ENCODE peak calls at places on chromosomes 3 and 15, in seven cellular contexts. E, N, I, T, B, J and G are unnamed samples.

GRCh38 chr3:67094769-67095168 is 96.7 kb downstream of the KBTBD8 start:
- DNase-seq in N (no peak), E (peak; percentile 28), I (no peak), J (peak; percentile 57), B (no peak), T (no peak), G (no peak)

GRCh38 chr15:22918596-22919140 is 61.5 kb downstream of the CYFIP1 start:
- DNase-seq in N (no peak), E (no peak), I (no peak), J (no peak), T (no peak), B (no peak), G (no peak)

GRCh38 chr3:126313580-126314304 is 43.5 kb downstream of the KLF15 start:
- DNase-seq in E (peak; percentile 46), T (no peak), I (no peak), N (peak; percentile 25), B (no peak), J (no peak), G (no peak)

GRCh38 chr3:66666362-66666761 is 165.5 kb upstream of the LRIG1 start:
- DNase-seq in B (no peak), T (no peak), I (no peak), E (no peak), J (no peak), N (no peak), G (peak; percentile 5)

GRCh38 chr15:58742424-58743160 is 6.9 kb downstream of the ADAM10 start:
- DNase-seq in E (peak; percentile 65), B (no peak), N (no peak), I (no peak), T (no peak), J (no peak), G (peak; percentile 80)

GRCh38 chr3:172542089-172542488 is 18.9 kb upstream of the TNFSF10 start:
- DNase-seq in J (no peak), I (no peak), E (no peak), T (no peak), N (no peak), B (no peak), G (no peak)

GRCh38 chr15:74585857-74586256 is 29.8 kb upstream of the CLK3 start:
- DNase-seq in N (no peak), E (no peak), I (no peak), T (no peak), B (no peak), J (no peak), G (no peak)

GRCh38 chr15:70048578-70048977 is 49.1 kb downstream of the TLE3 start:
- DNase-seq in J (no peak), B (no peak), N (no peak), T (no peak), E (no peak), I (no peak), G (no peak)

GRCh38 chr3:143307613-143308183 is 188.1 kb downstream of the CHST2 start:
- DNase-seq in N (no peak), J (no peak), E (peak; percentile 24), T (peak; percentile 31), B (no peak), I (peak; percentile 27), G (peak; percentile 78)

GRCh38 chr3:160394009-160394392 is 5.0 kb downstream of the IFT80 start:
- DNase-seq in J (no peak), N (no peak), T (no peak), I (no peak), B (no peak), E (no peak), G (no peak)

GRCh38 chr3:18215639-18216038 is 209.5 kb downstream of the SATB1 start:
- DNase-seq in T (no peak), J (no peak), E (no peak), I (no peak), B (no peak), N (no peak), G (no peak)

GRCh38 chr3:50122661-50123391 is 32.3 kb upstream of the SEMA3F start:
- DNase-seq in T (no peak), J (no peak), B (no peak), I (no peak), N (no peak), E (no peak), G (no peak)

DNA sequence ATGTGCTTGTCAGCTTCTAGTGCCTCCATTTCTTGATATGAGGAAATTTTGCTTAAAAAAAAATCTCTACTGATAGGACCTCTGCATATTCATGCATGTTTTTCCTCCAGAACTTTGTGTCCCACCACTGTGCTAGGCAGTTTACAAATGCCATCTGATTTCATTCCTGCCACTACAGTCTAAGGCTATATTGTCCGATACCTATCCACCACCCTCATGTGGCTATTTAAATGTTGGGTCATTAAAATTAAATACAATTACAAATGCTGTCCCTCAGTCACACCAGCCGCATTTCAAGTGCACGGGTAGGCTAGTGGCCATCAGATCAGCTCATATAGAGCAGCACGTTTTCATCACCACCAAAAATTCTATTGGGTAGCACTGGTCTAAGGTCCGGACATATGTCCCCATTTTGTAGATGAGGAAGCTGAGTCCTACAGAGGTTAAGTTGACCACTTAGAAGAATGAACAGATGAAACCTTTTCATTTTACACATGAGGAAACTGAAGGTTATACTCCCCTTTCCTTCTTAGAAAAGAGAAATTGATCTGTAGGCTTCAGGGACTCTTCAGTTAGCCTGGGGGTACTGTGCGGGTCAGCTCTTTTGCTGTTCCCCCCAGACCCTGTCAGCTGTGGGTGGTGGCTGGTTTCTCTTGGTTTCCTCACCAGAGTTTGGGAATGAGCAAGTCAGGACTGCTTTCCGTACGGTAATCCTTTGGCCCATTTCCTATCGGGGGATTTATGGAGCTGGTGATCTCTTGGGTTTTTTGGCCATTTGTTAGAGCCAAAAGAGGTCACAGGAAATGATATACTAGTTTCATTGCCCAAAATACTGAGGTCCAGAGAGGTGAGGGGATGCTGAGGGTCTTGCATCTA is 56.6 kb downstream of the SMAD3 start:
- DNase-seq in B (no peak), J (no peak), N (no peak), E (no peak), T (no peak), I (no peak), G (no peak)
- H3K9ac ChIP-seq in B (no peak overlapping the region), J (no peak overlapping the region), N (no peak overlapping the region), E (peak overlapping the region; percentile 63), T (no peak overlapping the region), I (peak overlapping the region; percentile 75), G (peak overlapping the region; percentile 76)

GRCh38 chr15:40367673-40368611 is 9.9 kb downstream of the DISP2 start:
- DNase-seq in I (peak; percentile 88), J (peak; percentile 85), T (peak; percentile 27), E (peak; percentile 88), B (peak; percentile 81), N (peak; percentile 96), G (peak; percentile 69)

GRCh38 chr15:40365624-40366023 is 7.6 kb downstream of the DISP2 start:
- DNase-seq in I (no peak), N (peak; percentile 37), T (no peak), E (no peak), J (no peak), B (no peak), G (no peak)

GRCh38 chr15:40366204-40367037 is 8.4 kb downstream of the DISP2 start:
- DNase-seq in T (no peak), E (no peak), J (no peak), N (peak; percentile 38), I (no peak), B (no peak), G (no peak)

GRCh38 chr15:40368701-40369473 is 10.9 kb downstream of the DISP2 start:
- DNase-seq in B (no peak), T (no peak), N (peak; percentile 32), J (no peak), E (no peak), I (no peak), G (no peak)

GRCh38 chr15:40367038-40367672 is 9.1 kb downstream of the DISP2 start:
- DNase-seq in T (no peak), B (no peak), J (no peak), I (no peak), N (peak; percentile 31), E (no peak), G (no peak)
- H3K9ac ChIP-seq in T (no peak overlapping the region), B (no peak overlapping the region), J (peak overlapping the region; percentile 62), I (no peak overlapping the region), N (no peak overlapping the region), E (no peak overlapping the region), G (no peak overlapping the region)

GRCh38 chr3:61562042-61562809 is 855 bp downstream of the PTPRG start:
- DNase-seq in J (peak; percentile 26), N (no peak), T (no peak), B (no peak), E (no peak), I (no peak), G (no peak)

GRCh38 chr3:61561374-61562041 is at the start of gene PTPRG:
- DNase-seq in N (peak; percentile 93), J (peak; percentile 88), B (peak; percentile 61), T (no peak), I (peak; percentile 62), E (peak; percentile 96), G (peak; percentile 94)

GRCh38 chr3:61559108-61559731 is 2.2 kb upstream of the PTPRG start:
- DNase-seq in J (no peak), E (no peak), I (no peak), N (no peak), T (no peak), B (no peak), G (no peak)

GRCh38 chr3:61562810-61563613 is 1.6 kb downstream of the PTPRG start:
- DNase-seq in N (peak; percentile 79), E (peak; percentile 34), I (no peak), B (no peak), J (peak; percentile 33), T (no peak), G (no peak)

DNA sequence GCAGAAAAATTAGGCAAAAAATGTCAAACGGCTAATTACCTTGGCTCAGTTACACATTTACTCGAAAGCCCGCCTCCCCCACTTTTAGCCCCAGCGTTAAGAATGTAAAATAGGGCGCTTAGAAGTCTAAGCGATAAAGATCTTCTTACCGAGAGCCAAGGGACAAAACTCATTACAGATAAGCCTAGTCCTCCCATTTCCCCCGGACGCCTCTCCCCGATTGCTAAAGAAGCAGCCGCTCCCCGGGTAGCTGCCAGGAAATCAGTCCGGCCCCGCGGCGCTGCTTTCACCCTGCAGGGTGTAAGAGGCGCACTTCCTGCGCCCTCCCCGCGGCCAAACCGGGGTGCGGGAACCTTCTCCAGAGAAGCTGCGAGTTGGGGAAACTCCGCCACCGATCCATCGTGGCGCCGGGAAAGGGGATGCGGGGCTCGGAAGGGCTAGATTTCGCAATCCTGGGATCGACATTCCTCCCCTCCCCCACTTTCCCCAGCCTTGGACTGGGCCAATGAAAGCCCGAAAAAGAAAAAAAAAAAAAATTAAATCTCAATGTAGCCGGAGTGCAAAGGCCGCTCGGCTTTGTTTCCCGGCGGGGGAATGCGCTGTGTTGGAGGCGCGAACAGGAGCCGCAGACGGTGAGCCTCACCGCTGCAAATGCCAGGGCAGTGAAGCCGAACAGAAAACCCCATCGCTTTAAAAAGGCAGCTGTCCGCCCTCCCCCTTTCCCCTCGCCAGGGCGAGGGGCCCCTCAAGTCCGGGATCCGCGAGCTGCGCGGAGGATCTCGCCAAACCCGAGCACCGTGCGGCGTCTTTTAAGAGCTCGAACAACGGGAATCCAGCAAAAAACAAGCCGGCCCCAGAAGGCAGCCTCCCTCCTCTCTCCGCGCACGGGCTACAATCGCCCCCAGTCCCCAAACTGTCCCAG is 658 bp upstream of the PTPRG start:
- DNase-seq in N (peak; percentile 94), I (no peak), T (no peak), E (peak; percentile 87), J (peak; percentile 83), B (peak; percentile 69), G (peak; percentile 70)
- H3K9ac ChIP-seq in N (peak overlapping the region; percentile 97), I (no peak overlapping the region), T (no peak overlapping the region), E (peak overlapping the region; percentile 87), J (peak overlapping the region; percentile 83), B (peak overlapping the region; percentile 91), G (peak overlapping the region; percentile 94)

GRCh38 chr3:33299395-33300081 is 22.3 kb downstream of the FBXL2 start:
- DNase-seq in T (no peak), I (peak; percentile 80), N (no peak), E (peak; percentile 73), J (no peak), B (no peak), G (peak; percentile 90)
- H3K9ac ChIP-seq in T (no peak overlapping the region), I (peak overlapping the region; percentile 11), N (no peak overlapping the region), E (no peak overlapping the region), J (no peak overlapping the region), B (no peak overlapping the region), G (peak overlapping the region; percentile 78)

GRCh38 chr3:40847571-40847992 is 322.8 kb downstream of the ZNF621 start:
- DNase-seq in N (peak; percentile 91), J (no peak), E (no peak), T (no peak), I (peak; percentile 7), B (peak; percentile 72), G (peak; percentile 52)
- H3K9ac ChIP-seq in N (no peak overlapping the region), J (no peak overlapping the region), E (no peak overlapping the region), T (no peak overlapping the region), I (no peak overlapping the region), B (no peak overlapping the region), G (no peak overlapping the region)